ENCODE peak calls at places on chromosomes 12 and 14, in four cellular contexts. K is stimulated activated CD4-positive, alpha-beta T cell treated with anti-CD3 and anti-CD28 coated beads, Interleukin-12 subunit alpha, Interleukin-12 subunit beta, amount 100 ng/mL, for 4 hours; R is GM19239; B is GM04503. E is an unnamed sample.

GRCh38 chr12:32535260-32535999 is 136.1 kb downstream of the FGD4 start:
- DNase-seq in K (no peak), R (no peak), B (no peak), E (peak)

GRCh38 chr12:2240984-2241383 is 188.2 kb downstream of the CACNA1C start:
- DNase-seq in K (no peak), R (no peak), B (no peak), E (no peak)

GRCh38 chr12:103852498-103852992 is 11.5 kb upstream of the NT5DC3 start:
- DNase-seq in K (no peak), R (no peak), B (no peak), E (no peak)

GRCh38 chr14:51185754-51186153 is 54.3 kb upstream of the TMX1 start:
- DNase-seq in K (no peak), R (no peak), B (no peak), E (no peak)

GRCh38 chr12:51910168-51910567 is 2.9 kb downstream of the ACVRL1 start:
- DNase-seq in K (no peak), R (no peak), B (no peak), E (no peak)

GRCh38 chr12:116372815-116373214 is 95.3 kb upstream of the MED13L start:
- DNase-seq in K (no peak), R (no peak), B (no peak), E (no peak)

GRCh38 chr12:75910452-75910722 is 121.2 kb downstream of the PHLDA1 start:
- DNase-seq in K (no peak), R (no peak), B (no peak), E (no peak)

GRCh38 chr12:127640181-127640886 is 626.6 kb upstream of the TMEM132C start:
- DNase-seq in K (no peak), R (no peak), B (peak), E (no peak)

GRCh38 chr14:64958743-64959142 is 13.4 kb downstream of the RAB15 start:
- DNase-seq in K (no peak), R (no peak), B (no peak), E (no peak)

GRCh38 chr12:89183985-89184435 is 168.3 kb downstream of the DUSP6 start:
- DNase-seq in K (no peak), R (no peak), B (peak), E (no peak)

GRCh38 chr12:47744005-47744651 is 14.6 kb downstream of the RAPGEF3 start:
- DNase-seq in K (peak), R (no peak), B (no peak), E (no peak)

GRCh38 chr12:101018540-101018939 is 191.5 kb downstream of the SLC5A8 start:
- DNase-seq in K (no peak), R (no peak), B (peak), E (no peak)

GRCh38 chr14:23300687-23301223 is 1.9 kb downstream of the PPP1R3E start:
- DNase-seq in K (peak), R (no peak), B (no peak), E (no peak)

GRCh38 chr12:122086088-122086487 is 7.5 kb downstream of the MLXIP start:
- DNase-seq in K (no peak), R (no peak), B (no peak), E (no peak)

GRCh38 chr14:73058923-73059311 is 583 bp downstream of the RBM25 start:
- DNase-seq in K (no peak), R (peak), B (peak), E (no peak)

GRCh38 chr12:67042697-67043131 is 226.4 kb upstream of the CAND1 start:
- DNase-seq in K (no peak), R (no peak), B (no peak), E (no peak)

GRCh38 chr14:96037891-96038557 is 1.1 kb upstream of the C14orf132 start:
- DNase-seq in K (no peak), R (no peak), B (no peak), E (no peak)

GRCh38 chr12:126772171-126772864 is 1494.7 kb upstream of the TMEM132C start:
- DNase-seq in K (peak), R (no peak), B (no peak), E (no peak)

GRCh38 chr12:42426733-42427132 is 100.8 kb downstream of the PPHLN1 start:
- DNase-seq in K (no peak), R (no peak), B (no peak), E (no peak)